ENCODE peak calls at places on chromosomes 5 and 9, in eight cellular contexts. P is GM12878, E is tibial nerve, W is A549, D is stomach, I is SK-N-SH, G is sigmoid colon, B is suprapubic skin. S is an unnamed sample.

GRCh38 chr9:71822455-71822854 is 54.1 kb upstream of the CEMIP2 start:
- DNase-seq in W (no peak), G (no peak), B (no peak), D (no peak), P (no peak), I (no peak), E (no peak), S (no peak)

GRCh38 chr9:126705767-126706697 is 92.3 kb downstream of the LMX1B start:
- DNase-seq in W (peak), G (peak), E (peak), I (peak), P (no peak), D (peak), B (no peak), S (peak)

GRCh38 chr9:7946458-7946857 is 146.9 kb upstream of the DMAC1 start:
- DNase-seq in D (no peak), B (no peak), I (no peak), P (no peak), G (no peak), W (no peak), E (no peak), S (no peak)

GRCh38 chr9:16417101-16417500 is 453.4 kb downstream of the BNC2 start:
- DNase-seq in B (no peak), W (no peak), E (no peak), P (peak), I (no peak), G (no peak), D (no peak), S (no peak)

GRCh38 chr9:84667571-84668203 is 1.8 kb upstream of the NTRK2 start:
- DNase-seq in I (peak), P (no peak), B (no peak), D (no peak), W (peak), G (no peak), E (peak), S (no peak)

GRCh38 chr5:6638236-6638635 is 5.0 kb downstream of the SRD5A1 start:
- DNase-seq in G (no peak), P (no peak), D (no peak), W (no peak), B (no peak), I (no peak), E (no peak), S (no peak)

GRCh38 chr5:87570366-87570765 is 157.6 kb upstream of the CCNH start:
- DNase-seq in G (no peak), W (no peak), D (no peak), E (no peak), P (no peak), I (no peak), B (no peak), S (no peak)

GRCh38 chr5:77262685-77263084 is 52.2 kb downstream of the PDE8B start:
- DNase-seq in G (no peak), P (no peak), W (no peak), D (no peak), E (no peak), I (no peak), B (no peak), S (no peak)

GRCh38 chr9:134551657-134552348 is 89.8 kb upstream of the COL5A1 start:
- DNase-seq in P (no peak), I (no peak), G (no peak), W (peak), D (no peak), E (no peak), B (no peak), S (no peak)

GRCh38 chr5:62256161-62257017 is 49.6 kb upstream of the KIF2A start:
- DNase-seq in E (no peak), G (no peak), D (no peak), W (no peak), B (no peak), P (no peak), I (peak), S (no peak)

GRCh38 chr9:72151099-72151498 is 1.9 kb downstream of the GDA start:
- DNase-seq in I (no peak), W (no peak), P (no peak), D (no peak), B (no peak), E (no peak), G (no peak), S (no peak)

GRCh38 chr9:75775966-75776691 is 114.3 kb upstream of the PCSK5 start:
- DNase-seq in W (no peak), D (no peak), B (no peak), G (no peak), I (no peak), P (no peak), E (no peak), S (no peak)

GRCh38 chr9:96187108-96187695 is 114.8 kb downstream of the HSD17B3 start:
- DNase-seq in W (no peak), D (peak), E (no peak), I (no peak), B (no peak), P (no peak), G (no peak), S (peak)

GRCh38 chr9:76297721-76298239 is 96.4 kb downstream of the RFK start:
- DNase-seq in B (peak), I (no peak), W (no peak), D (no peak), G (peak), E (peak), P (no peak), S (no peak)

GRCh38 chr5:76675364-76675763 is 40.6 kb upstream of the F2R start:
- DNase-seq in E (no peak), P (no peak), D (no peak), I (no peak), W (no peak), B (no peak), G (no peak), S (no peak)

GRCh38 chr9:137049544-137050449 is 3.8 kb upstream of the NPDC1 start:
- DNase-seq in E (peak), D (peak), G (no peak), W (peak), I (peak), P (no peak), B (no peak), S (peak)

GRCh38 chr5:137381546-137381945 is 117.6 kb downstream of the SPOCK1 start:
- DNase-seq in W (no peak), I (no peak), D (no peak), B (no peak), G (no peak), E (no peak), P (no peak), S (no peak)

GRCh38 chr5:89703799-89704198 is 705.8 kb downstream of the CETN3 start:
- DNase-seq in G (no peak), D (no peak), I (no peak), B (no peak), W (no peak), E (no peak), P (no peak), S (no peak)

GRCh38 chr5:126219616-126220015 is 203.6 kb upstream of the GRAMD2B start:
- DNase-seq in B (no peak), P (no peak), E (no peak), D (no peak), G (no peak), I (no peak), W (no peak), S (no peak)

GRCh38 chr9:121963542-121963995 is 129.5 kb downstream of the TTLL11 start:
- DNase-seq in P (no peak), W (no peak), D (no peak), G (no peak), I (no peak), B (no peak), E (no peak), S (no peak)

GRCh38 chr9:121956808-121957207 is 136.3 kb downstream of the TTLL11 start:
- DNase-seq in I (no peak), W (no peak), B (no peak), P (no peak), E (no peak), D (no peak), G (no peak), S (no peak)

GRCh38 chr9:121962421-121962820 is 130.7 kb downstream of the TTLL11 start:
- DNase-seq in D (no peak), G (no peak), B (no peak), I (no peak), E (no peak), W (no peak), P (no peak), S (no peak)

GRCh38 chr9:121958530-121958929 is 134.6 kb downstream of the TTLL11 start:
- DNase-seq in D (no peak), E (no peak), B (no peak), P (no peak), G (no peak), I (no peak), W (no peak), S (no peak)

GRCh38 chr9:121960665-121961064 is 132.4 kb downstream of the TTLL11 start:
- DNase-seq in I (no peak), B (no peak), W (no peak), E (no peak), D (no peak), P (no peak), G (no peak), S (no peak)
- TF ChIP-seq EP300 in I (no peak), B (no peak), W (no peak), E (no peak), D (no peak), P (no peak), G (no peak), S (no peak)

GRCh38 chr5:157479166-157479565 is 19.2 kb downstream of the NIPAL4 start:
- DNase-seq in G (peak), B (no peak), E (no peak), P (no peak), W (no peak), D (no peak), I (no peak), S (no peak)
- TF ChIP-seq EP300 in G (no peak), B (no peak), E (no peak), P (no peak), W (no peak), D (no peak), I (no peak), S (no peak)

GRCh38 chr5:179762781-179763176 is 30.2 kb downstream of the MAML1 start:
- DNase-seq in D (no peak), G (no peak), B (no peak), P (no peak), E (no peak), I (no peak), W (no peak), S (no peak)

GRCh38 chr5:179762079-179762780 is 29.6 kb downstream of the MAML1 start:
- DNase-seq in G (no peak), E (no peak), P (peak), D (no peak), B (no peak), I (peak), W (no peak), S (peak)

GRCh38 chr5:179766021-179766725 is 27.6 kb upstream of the LTC4S start:
- DNase-seq in P (no peak), B (no peak), I (peak), W (no peak), G (no peak), E (no peak), D (no peak), S (no peak)

GRCh38 chr5:179765400-179765799 is 28.4 kb upstream of the LTC4S start:
- DNase-seq in D (no peak), I (peak), B (no peak), W (no peak), P (no peak), E (no peak), G (no peak), S (no peak)

DNA sequence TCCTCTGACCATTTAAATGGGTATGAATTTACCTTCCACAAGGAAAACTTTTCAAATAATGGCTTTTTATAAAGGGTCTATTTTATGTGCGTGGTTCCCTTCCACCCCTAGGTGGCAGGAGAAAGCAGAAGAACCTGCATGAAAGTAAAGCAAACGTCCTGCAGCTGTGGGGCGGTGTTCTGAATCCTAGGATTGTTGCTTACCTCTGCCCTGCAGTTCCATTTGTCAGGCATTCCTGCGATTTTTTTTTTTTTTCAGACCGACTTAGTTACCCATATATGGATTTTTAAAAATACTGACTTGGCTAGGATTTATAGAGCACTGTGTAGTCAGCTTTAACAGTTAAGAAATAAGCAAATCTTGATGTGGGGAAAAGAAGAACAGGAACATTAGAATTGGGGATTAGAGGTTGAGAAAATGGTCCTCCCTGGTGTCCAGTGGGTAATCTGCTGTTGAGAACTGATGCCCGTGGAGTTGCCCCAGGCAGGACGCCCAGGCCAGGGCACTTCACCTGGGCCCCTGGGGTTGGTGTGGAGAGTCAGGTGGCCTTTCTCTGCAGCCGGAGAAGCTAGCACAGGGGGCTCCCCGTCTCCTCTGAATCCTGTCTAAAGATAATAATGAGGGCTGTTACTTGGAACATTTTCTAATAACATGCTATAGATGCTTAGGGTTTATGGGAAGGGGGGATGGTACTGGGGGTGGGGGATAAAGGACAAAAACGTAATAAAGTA is 30.4 kb upstream of the LTC4S start:
- DNase-seq in I (peak), E (peak), P (no peak), B (peak), W (peak), D (peak), G (peak), S (peak)
- TF ChIP-seq EP300 in I (no peak), E (no peak), P (no peak), B (no peak), W (no peak), D (no peak), G (no peak), S (no peak)

DNA sequence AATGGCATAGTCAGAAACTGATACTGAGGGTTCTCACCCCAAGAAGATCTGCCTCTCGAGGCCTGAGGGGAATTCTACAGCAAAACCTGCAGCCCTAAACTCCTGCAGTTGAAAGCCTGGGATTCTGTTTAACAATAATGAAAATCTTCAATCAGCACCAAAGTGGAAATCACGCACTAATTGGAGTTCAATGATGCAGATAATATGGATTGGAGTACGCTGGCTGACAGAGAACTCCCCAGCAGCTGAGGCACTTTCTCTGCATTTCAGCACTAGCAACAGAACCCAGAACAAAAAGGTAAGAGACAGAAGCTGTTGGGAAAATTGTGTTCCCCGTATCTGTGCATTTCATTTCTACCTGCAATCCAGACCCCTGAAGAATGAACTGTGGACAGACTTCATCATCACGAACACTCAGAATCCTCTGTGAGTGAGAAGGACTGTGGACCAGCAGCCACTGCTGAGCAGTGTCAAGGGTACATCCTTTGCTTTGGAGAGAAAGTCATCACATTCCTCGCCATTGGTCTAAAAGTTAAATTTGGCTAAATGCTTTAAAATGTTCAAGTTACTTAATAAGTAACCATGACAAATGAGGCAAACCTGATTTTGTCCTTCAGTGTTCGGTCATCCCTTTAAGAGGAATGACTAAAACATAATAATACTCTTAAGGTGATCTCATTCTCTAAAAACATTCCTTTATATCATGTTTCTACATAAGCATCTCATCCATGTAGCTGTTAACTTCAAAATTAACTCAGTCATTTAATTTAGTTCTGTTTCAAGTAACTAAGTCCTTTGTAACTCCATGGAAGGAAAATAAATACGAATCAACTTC is 126.1 kb downstream of the GAS1 start:
- DNase-seq in D (no peak), I (no peak), B (no peak), G (no peak), E (no peak), P (no peak), W (no peak), S (no peak)
- TF ChIP-seq EP300 in D (no peak), I (no peak), B (no peak), G (no peak), E (no peak), P (no peak), W (no peak), S (no peak)

S was measured in transverse colon.